ENCODE peak calls at places on chromosomes 7 and 10, in nine cellular contexts. C is heart left ventricle, K is kidney glomerular epithelial cell, X is ELF-1, Y is activated T-helper 1 cell treated with Interleukin-2 at 50 U/mL for 16 hours, S is fibroblast of pulmonary artery, D is dermis blood vessel endothelial cell, E is SK-MEL-5, B is iris pigment epithelial cell. O is an unnamed sample.

GRCh38 chr7:31249671-31250070 is 90.9 kb downstream of the NEUROD6 start:
- DNase-seq in B (no peak), K (no peak), Y (no peak), S (no peak), X (no peak), D (no peak), C (no peak), E (no peak), O (no peak)

GRCh38 chr7:4240813-4241612 is 441.1 kb upstream of the FOXK1 start:
- DNase-seq in C (no peak), Y (no peak), E (no peak), X (no peak), B (no peak), S (no peak), D (no peak), K (no peak), O (no peak)

GRCh38 chr10:129099992-129100391 is 367.0 kb upstream of the MGMT start:
- DNase-seq in Y (no peak), E (no peak), S (no peak), K (no peak), X (no peak), D (no peak), B (no peak), C (no peak), O (no peak)

GRCh38 chr7:103538964-103539709 is 93.1 kb upstream of the SLC26A5 start:
- DNase-seq in K (no peak), C (no peak), D (no peak), B (no peak), X (no peak), E (no peak), Y (no peak), S (no peak), O (no peak)

GRCh38 chr7:105473163-105473562 is 48.9 kb downstream of the PUS7 start:
- DNase-seq in Y (no peak), C (no peak), X (no peak), D (no peak), S (peak), B (peak), K (no peak), E (no peak), O (peak)

GRCh38 chr10:97827778-97828291 is 21.8 kb upstream of the GOLGA7B start:
- DNase-seq in S (no peak), D (no peak), E (no peak), C (no peak), Y (no peak), K (no peak), X (peak), B (no peak), O (no peak)

GRCh38 chr7:76020031-76020714 is 25.8 kb upstream of the TMEM120A start:
- DNase-seq in X (peak), D (peak), B (peak), C (peak), S (peak), Y (peak), K (peak), E (peak), O (peak)

GRCh38 chr10:36109399-36110023 is 467.4 kb upstream of the FZD8 start:
- DNase-seq in Y (no peak), D (no peak), C (no peak), S (no peak), K (no peak), E (no peak), B (no peak), X (no peak), O (no peak)

GRCh38 chr7:2982831-2983230 is 60.8 kb downstream of the CARD11 start:
- DNase-seq in S (no peak), K (no peak), E (no peak), X (no peak), C (no peak), B (no peak), D (no peak), Y (peak), O (no peak)

GRCh38 chr10:84089162-84089561 is 50.1 kb upstream of the GHITM start:
- DNase-seq in D (no peak), B (no peak), X (no peak), E (no peak), K (no peak), C (no peak), Y (no peak), S (no peak), O (no peak)

GRCh38 chr7:74542558-74543117 is 88.9 kb downstream of the GTF2IRD1 start:
- DNase-seq in S (peak), D (peak), E (no peak), C (peak), Y (no peak), X (no peak), K (no peak), B (no peak), O (peak)

GRCh38 chr10:43336641-43337318 is 34.7 kb upstream of the FXYD4 start:
- DNase-seq in S (no peak), D (no peak), K (peak), C (no peak), X (no peak), E (peak), B (no peak), Y (no peak), O (no peak)

GRCh38 chr7:55573526-55573925 is 1.2 kb upstream of the VOPP1 start:
- DNase-seq in C (no peak), K (peak), B (peak), X (no peak), E (no peak), D (no peak), S (peak), Y (no peak), O (no peak)

GRCh38 chr10:122165914-122166313 is 105.2 kb upstream of the BTBD16 start:
- DNase-seq in E (no peak), C (no peak), S (no peak), Y (no peak), K (no peak), D (no peak), X (no peak), B (no peak), O (no peak)

GRCh38 chr7:71019703-71020102 is 112.2 kb upstream of the GALNT17 start:
- DNase-seq in S (no peak), C (peak), D (no peak), K (no peak), B (no peak), E (no peak), X (no peak), Y (no peak), O (no peak)

GRCh38 chr10:114458955-114459354 is 54.7 kb upstream of the AFAP1L2 start:
- DNase-seq in C (peak), Y (no peak), S (peak), B (peak), X (peak), D (peak), E (peak), K (peak), O (peak)

GRCh38 chr10:89302628-89303027 is 782 bp downstream of the IFIT2 start:
- DNase-seq in Y (no peak), K (no peak), B (no peak), S (peak), X (no peak), D (peak), E (no peak), C (no peak), O (no peak)

GRCh38 chr10:119346063-119346835 is 138.9 kb downstream of the GRK5 start:
- DNase-seq in D (no peak), K (no peak), C (peak), B (no peak), Y (no peak), X (no peak), S (no peak), E (no peak), O (peak)

GRCh38 chr7:106864298-106865081 is 592 bp upstream of the PIK3CG start:
- DNase-seq in D (peak), K (no peak), C (no peak), E (no peak), Y (no peak), S (no peak), B (no peak), X (no peak), O (peak)

GRCh38 chr7:94062372-94062771 is 58.2 kb upstream of the BET1 start:
- DNase-seq in K (peak), Y (no peak), S (no peak), B (peak), X (no peak), C (no peak), E (no peak), D (no peak), O (no peak)

GRCh38 chr7:70154521-70155180 is 556.4 kb downstream of the AUTS2 start:
- DNase-seq in C (no peak), B (no peak), D (no peak), S (no peak), K (no peak), Y (no peak), X (no peak), E (no peak), O (no peak)

GRCh38 chr10:132712291-132712690 is 73.7 kb downstream of the NKX6-2 start:
- DNase-seq in K (no peak), Y (no peak), B (no peak), S (no peak), E (no peak), C (peak), D (no peak), X (no peak), O (no peak)

GRCh38 chr7:92332782-92333181 is 87.0 kb downstream of the ANKIB1 start:
- DNase-seq in K (no peak), S (no peak), D (no peak), X (no peak), B (no peak), C (no peak), Y (no peak), E (no peak), O (no peak)

GRCh38 chr10:97762056-97762455 is 9.7 kb downstream of the SFRP5 start:
- DNase-seq in E (no peak), B (no peak), X (no peak), Y (no peak), S (no peak), D (no peak), K (no peak), C (peak), O (no peak)

GRCh38 chr10:130655313-130656186 is 519.4 kb downstream of the GLRX3 start:
- DNase-seq in B (no peak), X (peak), D (no peak), E (no peak), S (no peak), Y (no peak), C (peak), K (no peak), O (no peak)

GRCh38 chr10:3396116-3396515 is 223.5 kb upstream of the PITRM1 start:
- DNase-seq in K (no peak), E (no peak), B (no peak), Y (no peak), S (no peak), X (no peak), C (no peak), D (no peak), O (no peak)

O was measured in A673.